ENCODE peak calls at places on chromosome 7, in eight cellular contexts. One of them, this sample, is unnamed. For H3K4me1, the result is how much of the 10 kb centered on the place peaks cover.

GRCh38 chr7:155066417-155066950 is 3.6 kb upstream of the HTR5A start:
- DNase-seq in psoas muscle: peak
- DNase-seq in heart right ventricle: no peak
- DNase-seq in CD8-positive, alpha-beta T cell: no peak
- DNase-seq in DND-41: no peak
- DNase-seq in mammary epithelial cell: peak
- DNase-seq in SK-N-SH: no peak
- DNase-seq in aorta: no peak
- DNase-seq in this sample: no peak

GRCh38 chr7:55776196-55776595 is 86.4 kb downstream of the SEPTIN14 start:
- DNase-seq in psoas muscle: no peak
- DNase-seq in heart right ventricle: no peak
- DNase-seq in CD8-positive, alpha-beta T cell: no peak
- DNase-seq in DND-41: no peak
- DNase-seq in mammary epithelial cell: no peak
- DNase-seq in SK-N-SH: no peak
- DNase-seq in aorta: no peak
- DNase-seq in this sample: no peak

GRCh38 chr7:16433568-16434122 is 12.3 kb upstream of the CRPPA start:
- DNase-seq in psoas muscle: no peak
- DNase-seq in heart right ventricle: no peak
- DNase-seq in CD8-positive, alpha-beta T cell: no peak
- DNase-seq in DND-41: no peak
- DNase-seq in mammary epithelial cell: no peak
- DNase-seq in SK-N-SH: no peak
- DNase-seq in aorta: no peak
- DNase-seq in this sample: no peak

GRCh38 chr7:130943336-130943901 is 209.4 kb upstream of the KLF14 start:
- DNase-seq in psoas muscle: no peak
- DNase-seq in heart right ventricle: no peak
- DNase-seq in CD8-positive, alpha-beta T cell: no peak
- DNase-seq in DND-41: no peak
- DNase-seq in mammary epithelial cell: peak
- DNase-seq in SK-N-SH: no peak
- DNase-seq in aorta: no peak
- DNase-seq in this sample: no peak

GRCh38 chr7:100865971-100866720 is 1.0 kb upstream of the TRIP6 start:
- DNase-seq in psoas muscle: peak
- DNase-seq in heart right ventricle: peak
- DNase-seq in CD8-positive, alpha-beta T cell: peak
- DNase-seq in DND-41: no peak
- DNase-seq in mammary epithelial cell: peak
- DNase-seq in SK-N-SH: peak
- DNase-seq in aorta: peak
- DNase-seq in this sample: peak

GRCh38 chr7:87225696-87226095 is 6.2 kb upstream of the TMEM243 start:
- DNase-seq in psoas muscle: no peak
- DNase-seq in heart right ventricle: no peak
- DNase-seq in CD8-positive, alpha-beta T cell: no peak
- DNase-seq in DND-41: no peak
- DNase-seq in mammary epithelial cell: peak
- DNase-seq in SK-N-SH: no peak
- DNase-seq in aorta: no peak
- DNase-seq in this sample: no peak

GRCh38 chr7:48426331-48426965 is 255.2 kb downstream of the ABCA13 start:
- DNase-seq in psoas muscle: no peak
- DNase-seq in heart right ventricle: no peak
- DNase-seq in CD8-positive, alpha-beta T cell: no peak
- DNase-seq in DND-41: no peak
- DNase-seq in mammary epithelial cell: no peak
- DNase-seq in SK-N-SH: no peak
- DNase-seq in aorta: no peak
- DNase-seq in this sample: no peak

GRCh38 chr7:23043441-23043840 is 29.5 kb upstream of the HYCC1 start:
- DNase-seq in psoas muscle: no peak
- DNase-seq in heart right ventricle: no peak
- DNase-seq in CD8-positive, alpha-beta T cell: no peak
- DNase-seq in DND-41: no peak
- DNase-seq in mammary epithelial cell: no peak
- DNase-seq in SK-N-SH: no peak
- DNase-seq in aorta: no peak
- DNase-seq in this sample: no peak

GRCh38 chr7:24979470-24979862 is 512 bp downstream of the OSBPL3 start:
- DNase-seq in psoas muscle: peak
- DNase-seq in heart right ventricle: peak
- DNase-seq in CD8-positive, alpha-beta T cell: peak
- DNase-seq in DND-41: peak
- DNase-seq in mammary epithelial cell: peak
- DNase-seq in SK-N-SH: peak
- DNase-seq in aorta: peak
- DNase-seq in this sample: peak

GRCh38 chr7:100710452-100710851 is 4.5 kb downstream of the POP7 start:
- DNase-seq in psoas muscle: no peak
- DNase-seq in heart right ventricle: no peak
- DNase-seq in CD8-positive, alpha-beta T cell: no peak
- DNase-seq in DND-41: no peak
- DNase-seq in mammary epithelial cell: no peak
- DNase-seq in SK-N-SH: no peak
- DNase-seq in aorta: no peak
- DNase-seq in this sample: no peak

GRCh38 chr7:101127460-101128039 is 646 bp downstream of the SERPINE1 start:
- DNase-seq in psoas muscle: no peak
- DNase-seq in heart right ventricle: no peak
- DNase-seq in CD8-positive, alpha-beta T cell: no peak
- DNase-seq in DND-41: no peak
- DNase-seq in mammary epithelial cell: no peak
- DNase-seq in SK-N-SH: no peak
- DNase-seq in aorta: no peak
- DNase-seq in this sample: no peak

GRCh38 chr7:74494076-74494548 is 40.4 kb downstream of the GTF2IRD1 start:
- DNase-seq in psoas muscle: no peak
- DNase-seq in heart right ventricle: no peak
- DNase-seq in CD8-positive, alpha-beta T cell: no peak
- DNase-seq in DND-41: no peak
- DNase-seq in mammary epithelial cell: no peak
- DNase-seq in SK-N-SH: no peak
- DNase-seq in aorta: no peak
- DNase-seq in this sample: no peak

GRCh38 chr7:133703547-133703946 is 423.6 kb upstream of the LRGUK start:
- DNase-seq in psoas muscle: no peak
- DNase-seq in heart right ventricle: peak
- DNase-seq in CD8-positive, alpha-beta T cell: no peak
- DNase-seq in DND-41: no peak
- DNase-seq in mammary epithelial cell: peak
- DNase-seq in SK-N-SH: peak
- DNase-seq in aorta: no peak
- DNase-seq in this sample: no peak

GRCh38 chr7:35623381-35623780 is 71.6 kb downstream of the HERPUD2 start:
- DNase-seq in psoas muscle: no peak
- DNase-seq in heart right ventricle: no peak
- DNase-seq in CD8-positive, alpha-beta T cell: no peak
- DNase-seq in DND-41: no peak
- DNase-seq in mammary epithelial cell: no peak
- DNase-seq in SK-N-SH: no peak
- DNase-seq in aorta: no peak
- DNase-seq in this sample: no peak

GRCh38 chr7:111168182-111168581 is 77.3 kb downstream of the LRRN3 start:
- DNase-seq in psoas muscle: no peak
- DNase-seq in heart right ventricle: no peak
- DNase-seq in CD8-positive, alpha-beta T cell: no peak
- DNase-seq in DND-41: no peak
- DNase-seq in mammary epithelial cell: no peak
- DNase-seq in SK-N-SH: no peak
- DNase-seq in aorta: no peak
- DNase-seq in this sample: no peak

GRCh38 chr7:45897042-45897690 is 8.9 kb downstream of the IGFBP1 start:
- DNase-seq in psoas muscle: no peak
- DNase-seq in heart right ventricle: no peak
- DNase-seq in CD8-positive, alpha-beta T cell: no peak
- DNase-seq in DND-41: no peak
- DNase-seq in mammary epithelial cell: peak
- DNase-seq in SK-N-SH: no peak
- DNase-seq in aorta: no peak
- DNase-seq in this sample: no peak

GRCh38 chr7:133795061-133795460 is 332.1 kb upstream of the LRGUK start:
- DNase-seq in psoas muscle: no peak
- DNase-seq in heart right ventricle: no peak
- DNase-seq in CD8-positive, alpha-beta T cell: no peak
- DNase-seq in DND-41: no peak
- DNase-seq in mammary epithelial cell: no peak
- DNase-seq in SK-N-SH: no peak
- DNase-seq in aorta: no peak
- DNase-seq in this sample: no peak

GRCh38 chr7:32301427-32301826 is 188.8 kb downstream of the LSM5 start:
- DNase-seq in psoas muscle: no peak
- DNase-seq in heart right ventricle: no peak
- DNase-seq in CD8-positive, alpha-beta T cell: no peak
- DNase-seq in DND-41: no peak
- DNase-seq in mammary epithelial cell: no peak
- DNase-seq in SK-N-SH: no peak
- DNase-seq in aorta: no peak
- DNase-seq in this sample: no peak

GRCh38 chr7:96284838-96285237 is 37.1 kb downstream of the SLC25A13 start:
- DNase-seq in psoas muscle: no peak
- DNase-seq in heart right ventricle: no peak
- DNase-seq in CD8-positive, alpha-beta T cell: no peak
- DNase-seq in DND-41: no peak
- DNase-seq in mammary epithelial cell: peak
- DNase-seq in SK-N-SH: no peak
- DNase-seq in aorta: no peak
- DNase-seq in this sample: no peak

GRCh38 chr7:22702516-22702915 is 24.5 kb upstream of the IL6 start:
- DNase-seq in psoas muscle: no peak
- DNase-seq in heart right ventricle: no peak
- DNase-seq in CD8-positive, alpha-beta T cell: no peak
- DNase-seq in DND-41: no peak
- DNase-seq in mammary epithelial cell: no peak
- DNase-seq in SK-N-SH: no peak
- DNase-seq in aorta: no peak
- DNase-seq in this sample: no peak

GRCh38 chr7:6258440-6259182 is 13.8 kb downstream of the CYTH3 start:
- DNase-seq in psoas muscle: no peak
- DNase-seq in heart right ventricle: no peak
- DNase-seq in CD8-positive, alpha-beta T cell: no peak
- DNase-seq in DND-41: no peak
- DNase-seq in mammary epithelial cell: no peak
- DNase-seq in SK-N-SH: no peak
- DNase-seq in aorta: no peak
- DNase-seq in this sample: no peak

GRCh38 chr7:6259257-6259656 is 13.2 kb downstream of the CYTH3 start:
- DNase-seq in psoas muscle: no peak
- DNase-seq in heart right ventricle: no peak
- DNase-seq in CD8-positive, alpha-beta T cell: no peak
- DNase-seq in DND-41: no peak
- DNase-seq in mammary epithelial cell: no peak
- DNase-seq in SK-N-SH: no peak
- DNase-seq in aorta: no peak
- DNase-seq in this sample: no peak

GRCh38 chr7:6254891-6255290 is 17.5 kb downstream of the CYTH3 start:
- DNase-seq in psoas muscle: no peak
- DNase-seq in heart right ventricle: no peak
- DNase-seq in CD8-positive, alpha-beta T cell: no peak
- DNase-seq in DND-41: no peak
- DNase-seq in mammary epithelial cell: no peak
- DNase-seq in SK-N-SH: no peak
- DNase-seq in aorta: no peak
- DNase-seq in this sample: no peak

GRCh38 chr7:6257602-6258001 is 14.8 kb downstream of the CYTH3 start:
- DNase-seq in psoas muscle: no peak
- DNase-seq in heart right ventricle: no peak
- DNase-seq in CD8-positive, alpha-beta T cell: no peak
- DNase-seq in DND-41: no peak
- DNase-seq in mammary epithelial cell: no peak
- DNase-seq in SK-N-SH: no peak
- DNase-seq in aorta: no peak
- DNase-seq in this sample: no peak

GRCh38 chr7:6256709-6257535 is 15.5 kb downstream of the CYTH3 start:
- DNase-seq in psoas muscle: peak
- DNase-seq in heart right ventricle: peak
- DNase-seq in CD8-positive, alpha-beta T cell: no peak
- DNase-seq in DND-41: peak
- DNase-seq in mammary epithelial cell: peak
- DNase-seq in SK-N-SH: no peak
- DNase-seq in aorta: no peak
- DNase-seq in this sample: no peak
- H3K27ac ChIP-seq in psoas muscle: peak
- H3K27ac ChIP-seq in heart right ventricle: peak
- H3K27ac ChIP-seq in CD8-positive, alpha-beta T cell: no peak
- H3K27ac ChIP-seq in DND-41: peak
- H3K27ac ChIP-seq in mammary epithelial cell: peak
- H3K27ac ChIP-seq in SK-N-SH: peak
- H3K27ac ChIP-seq in aorta: peak
- H3K27ac ChIP-seq in this sample: no peak

DNA sequence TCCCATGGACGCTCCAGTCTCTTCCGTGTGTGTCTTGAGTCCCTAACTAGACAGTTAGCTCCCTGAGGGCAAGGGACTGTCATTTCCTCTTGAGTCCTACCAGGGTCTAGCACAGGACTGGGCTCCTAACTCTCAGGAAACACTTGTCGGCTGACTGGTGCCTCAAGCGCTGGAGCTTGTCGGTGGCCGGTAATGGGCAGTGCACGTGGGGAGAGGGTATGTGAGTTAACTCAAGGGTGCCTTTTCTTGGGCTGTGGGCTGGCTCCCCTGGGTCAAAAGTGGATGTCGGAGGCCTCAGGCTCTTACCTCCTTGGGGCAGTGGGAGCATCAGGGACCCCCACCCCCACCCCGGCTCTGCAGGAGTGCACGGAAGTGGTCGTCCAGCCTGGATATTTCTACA is 32.9 kb downstream of the ZNF775 start:
- DNase-seq in psoas muscle: peak
- DNase-seq in heart right ventricle: no peak
- DNase-seq in CD8-positive, alpha-beta T cell: no peak
- DNase-seq in DND-41: no peak
- DNase-seq in mammary epithelial cell: no peak
- DNase-seq in SK-N-SH: peak
- DNase-seq in aorta: no peak
- DNase-seq in this sample: no peak
- H3K4me1 ChIP-seq in psoas muscle: under half
- H3K4me1 ChIP-seq in heart right ventricle: under half
- H3K4me1 ChIP-seq in CD8-positive, alpha-beta T cell: under half
- H3K4me1 ChIP-seq in DND-41: under half
- H3K4me1 ChIP-seq in mammary epithelial cell: under half
- H3K4me1 ChIP-seq in SK-N-SH: under half
- H3K4me1 ChIP-seq in aorta: under half
- H3K4me1 ChIP-seq in this sample: under half

GRCh38 chr7:11192506-11192905 is 218.8 kb downstream of the PHF14 start:
- DNase-seq in psoas muscle: no peak
- DNase-seq in heart right ventricle: no peak
- DNase-seq in CD8-positive, alpha-beta T cell: no peak
- DNase-seq in DND-41: no peak
- DNase-seq in mammary epithelial cell: no peak
- DNase-seq in SK-N-SH: no peak
- DNase-seq in aorta: no peak
- DNase-seq in this sample: no peak
- H3K27ac ChIP-seq in psoas muscle: no peak
- H3K27ac ChIP-seq in heart right ventricle: no peak
- H3K27ac ChIP-seq in CD8-positive, alpha-beta T cell: no peak
- H3K27ac ChIP-seq in DND-41: no peak
- H3K27ac ChIP-seq in mammary epithelial cell: no peak
- H3K27ac ChIP-seq in SK-N-SH: no peak
- H3K27ac ChIP-seq in aorta: no peak
- H3K27ac ChIP-seq in this sample: no peak

GRCh38 chr7:151081170-151082101 is 827 bp upstream of the FASTK start:
- DNase-seq in psoas muscle: no peak
- DNase-seq in heart right ventricle: no peak
- DNase-seq in CD8-positive, alpha-beta T cell: no peak
- DNase-seq in DND-41: no peak
- DNase-seq in mammary epithelial cell: peak
- DNase-seq in SK-N-SH: peak
- DNase-seq in aorta: peak
- DNase-seq in this sample: no peak
- H3K4me1 ChIP-seq in psoas muscle: under half
- H3K4me1 ChIP-seq in heart right ventricle: half or more
- H3K4me1 ChIP-seq in CD8-positive, alpha-beta T cell: half or more
- H3K4me1 ChIP-seq in DND-41: half or more
- H3K4me1 ChIP-seq in mammary epithelial cell: under half
- H3K4me1 ChIP-seq in SK-N-SH: under half
- H3K4me1 ChIP-seq in aorta: under half
- H3K4me1 ChIP-seq in this sample: under half

This sample was measured in CD4-positive, CD25-positive, alpha-beta regulatory T cell.